ENCODE peak calls at places on chromosomes 12 and 14, in ten cellular contexts. Z is astrocyte of the cerebellum, N is kidney glomerular epithelial cell, E is T-helper 2 cell, G is A549, I is body of pancreas, V is H4, D is AG10803, L is renal cortical epithelial cell, C is right lobe of liver. J is an unnamed sample.

GRCh38 chr14:101034986-101035385 is 131.5 kb upstream of the RTL1 start:
- DNase-seq in E (no peak), V (no peak), I (no peak), G (no peak), Z (no peak), D (no peak), N (no peak), C (no peak), L (no peak), J (peak; percentile 3)

GRCh38 chr12:110785240-110785639 is 42.5 kb upstream of the PPP1CC start:
- DNase-seq in G (no peak), C (no peak), L (no peak), Z (no peak), E (no peak), D (no peak), V (no peak), N (no peak), I (no peak), J (no peak)

GRCh38 chr12:546265-546919 is 86.7 kb downstream of the B4GALNT3 start:
- DNase-seq in G (peak; percentile 32), N (no peak), I (no peak), E (no peak), C (no peak), L (no peak), D (no peak), Z (no peak), V (no peak), J (no peak)

GRCh38 chr12:98939350-98939749 is 294.3 kb downstream of the APAF1 start:
- DNase-seq in V (peak; percentile 21), I (no peak), Z (peak; percentile 70), L (peak; percentile 36), G (no peak), E (no peak), N (peak; percentile 26), D (peak; percentile 75), C (no peak), J (no peak)

GRCh38 chr14:95683793-95684192 is 2.4 kb upstream of the TCL1B start:
- DNase-seq in G (peak; percentile 25), V (no peak), C (no peak), N (no peak), Z (no peak), E (no peak), I (peak; percentile 51), D (no peak), L (no peak), J (peak; percentile 16)

GRCh38 chr12:58586762-58587161 is 333.5 kb downstream of the LRIG3 start:
- DNase-seq in V (no peak), L (no peak), G (no peak), D (no peak), N (no peak), I (no peak), C (no peak), E (no peak), Z (no peak), J (no peak)

GRCh38 chr14:44639986-44640385 is 132.9 kb upstream of the FSCB start:
- DNase-seq in N (no peak), E (no peak), G (no peak), Z (no peak), I (no peak), C (no peak), V (no peak), D (no peak), L (no peak), J (no peak)

GRCh38 chr12:13436696-13437391 is 240.3 kb downstream of the EMP1 start:
- DNase-seq in L (peak; percentile 45), C (peak; percentile 41), G (peak; percentile 9), N (no peak), V (peak; percentile 71), Z (no peak), E (no peak), D (peak; percentile 68), I (peak; percentile 23), J (no peak)

GRCh38 chr12:3138896-3139590 is 61.9 kb downstream of the TSPAN9 start:
- DNase-seq in N (no peak), C (no peak), V (no peak), L (no peak), Z (peak; percentile 49), G (no peak), I (no peak), D (no peak), E (no peak), J (no peak)

GRCh38 chr12:68414988-68415387 is 82.8 kb upstream of the MDM1 start:
- DNase-seq in V (no peak), C (no peak), Z (no peak), G (no peak), D (no peak), E (no peak), N (no peak), I (no peak), L (no peak), J (no peak)

GRCh38 chr14:54763761-54764160 is 138.9 kb downstream of the GCH1 start:
- DNase-seq in E (no peak), L (no peak), I (no peak), C (no peak), Z (no peak), V (no peak), G (no peak), N (no peak), D (no peak), J (no peak)

GRCh38 chr12:24561411-24561871 is 387.5 kb downstream of the BCAT1 start:
- DNase-seq in N (peak; percentile 24), V (peak; percentile 51), C (peak; percentile 23), Z (no peak), L (no peak), E (no peak), I (no peak), G (peak; percentile 10), D (peak; percentile 7), J (no peak)

GRCh38 chr12:31922341-31923062 is 36.7 kb upstream of the RESF1 start:
- DNase-seq in G (no peak), N (no peak), C (no peak), D (no peak), V (peak; percentile 44), Z (no peak), L (peak; percentile 53), E (no peak), I (no peak), J (no peak)

GRCh38 chr12:106048016-106048415 is 90.7 kb downstream of the NUAK1 start:
- DNase-seq in C (no peak), V (no peak), E (no peak), G (no peak), D (no peak), I (no peak), Z (no peak), L (no peak), N (no peak), J (no peak)

GRCh38 chr14:104112113-104112505 is 26.3 kb upstream of the KIF26A start:
- DNase-seq in I (no peak), E (no peak), D (no peak), G (no peak), N (no peak), V (no peak), Z (no peak), L (no peak), C (no peak), J (no peak)

GRCh38 chr14:64856528-64857445 is 22.9 kb downstream of the SPTB start:
- DNase-seq in V (no peak), N (no peak), Z (no peak), E (no peak), G (no peak), L (no peak), D (peak; percentile 8), I (no peak), C (no peak), J (no peak)

GRCh38 chr14:69985456-69985855 is 106.2 kb downstream of the SMOC1 start:
- DNase-seq in E (no peak), C (no peak), L (peak; percentile 18), Z (no peak), N (no peak), V (peak; percentile 57), D (peak; percentile 25), G (no peak), I (no peak), J (no peak)

GRCh38 chr12:42589465-42590323 is at the start of gene PRICKLE1:
- DNase-seq in I (peak; percentile 49), N (peak; percentile 58), D (peak; percentile 36), Z (peak; percentile 32), G (peak; percentile 24), V (no peak), E (no peak), L (peak; percentile 44), C (peak; percentile 33), J (no peak)

GRCh38 chr12:111887916-111888745 is 46.1 kb downstream of the MAPKAPK5 start:
- DNase-seq in N (no peak), L (no peak), G (no peak), Z (no peak), V (no peak), D (no peak), C (no peak), I (no peak), E (no peak), J (no peak)

GRCh38 chr14:83133986-83134664 is 1600.5 kb upstream of the SEL1L start:
- DNase-seq in L (peak; percentile 55), E (no peak), N (no peak), G (no peak), I (no peak), C (no peak), D (no peak), Z (no peak), V (no peak), J (no peak)

GRCh38 chr14:38078393-38078792 is 129.3 kb upstream of the SSTR1 start:
- DNase-seq in D (no peak), I (no peak), G (no peak), L (peak; percentile 91), N (no peak), Z (no peak), C (no peak), E (peak; percentile 23), V (peak; percentile 29), J (peak; percentile 86)

GRCh38 chr12:52829986-52830385 is 4.1 kb downstream of the KRT79 start:
- DNase-seq in E (no peak), L (no peak), I (no peak), Z (no peak), D (no peak), V (no peak), G (no peak), C (no peak), N (no peak), J (no peak)

GRCh38 chr12:14605401-14605989 is 37.8 kb upstream of the PLBD1 start:
- DNase-seq in Z (no peak), L (no peak), E (no peak), G (no peak), C (no peak), N (no peak), D (no peak), V (no peak), I (no peak), J (no peak)

GRCh38 chr12:6751767-6752166 is 1.2 kb downstream of the MLF2 start:
- DNase-seq in I (no peak), N (no peak), V (no peak), L (no peak), Z (no peak), D (no peak), E (no peak), C (no peak), G (no peak), J (no peak)

GRCh38 chr12:2805146-2805525 is 7.3 kb upstream of the ITFG2 start:
- DNase-seq in Z (no peak), E (no peak), N (no peak), D (peak; percentile 59), G (no peak), C (no peak), V (no peak), L (no peak), I (no peak), J (no peak)

GRCh38 chr12:68665016-68665569 is 21.7 kb upstream of the NUP107 start:
- DNase-seq in L (no peak), I (no peak), E (no peak), D (no peak), Z (no peak), V (no peak), N (no peak), C (no peak), G (no peak), J (no peak)

J was measured in CD8-positive, alpha-beta memory T cell.